ENCODE peak calls at places on chromosomes 6 and 20, in ten cellular contexts. D is A549, N is lower lobe of right lung, H is left ventricle myocardium inferior, A is heart left ventricle, I is mammary epithelial cell, S is thyroid gland, M is endothelial cell of umbilical vein, G is heart right ventricle, P is body of pancreas. F is an unnamed sample.

GRCh38 chr6:4914412-4915159 is 89.3 kb downstream of the RPP40 start:
- DNase-seq in D (no peak), N (no peak), H (no peak), A (no peak), I (peak), S (no peak), M (no peak), G (no peak), P (no peak), F (no peak)

GRCh38 chr20:905396-905961 is 10.7 kb downstream of the ANGPT4 start:
- DNase-seq in D (no peak), N (no peak), H (no peak), A (no peak), I (no peak), S (no peak), M (no peak), G (no peak), P (no peak), F (no peak)

GRCh38 chr6:158850807-158851115 is 31.6 kb upstream of the EZR start:
- DNase-seq in D (no peak), N (no peak), H (no peak), A (no peak), I (no peak), S (no peak), M (no peak), G (no peak), P (no peak), F (no peak)

GRCh38 chr6:21971540-21971939 is 325.3 kb downstream of the PRL start:
- DNase-seq in D (no peak), N (no peak), H (no peak), A (no peak), I (no peak), S (no peak), M (no peak), G (no peak), P (no peak), F (no peak)

GRCh38 chr20:10985536-10985935 is 311.7 kb upstream of the JAG1 start:
- DNase-seq in D (no peak), N (no peak), H (no peak), A (no peak), I (peak), S (no peak), M (peak), G (no peak), P (no peak), F (no peak)

GRCh38 chr6:4884646-4885427 is 108.6 kb downstream of the CDYL start:
- DNase-seq in D (no peak), N (no peak), H (no peak), A (no peak), I (peak), S (no peak), M (no peak), G (no peak), P (no peak), F (no peak)

GRCh38 chr6:72248621-72249020 is 362.3 kb downstream of the RIMS1 start:
- DNase-seq in D (no peak), N (no peak), H (no peak), A (no peak), I (peak), S (no peak), M (no peak), G (no peak), P (no peak), F (no peak)

GRCh38 chr20:50815162-50815989 is 20.5 kb downstream of the BCAS4 start:
- DNase-seq in D (no peak), N (peak), H (no peak), A (no peak), I (peak), S (peak), M (no peak), G (no peak), P (no peak), F (peak)

GRCh38 chr20:2151805-2152727 is 50.4 kb downstream of the STK35 start:
- DNase-seq in D (no peak), N (no peak), H (no peak), A (no peak), I (peak), S (peak), M (no peak), G (no peak), P (no peak), F (no peak)

GRCh38 chr6:31609519-31610406 is 5.3 kb upstream of the AIF1 start:
- DNase-seq in D (no peak), N (no peak), H (no peak), A (no peak), I (no peak), S (no peak), M (no peak), G (no peak), P (no peak), F (no peak)

GRCh38 chr6:99185525-99185924 is 163.9 kb downstream of the FAXC start:
- DNase-seq in D (no peak), N (no peak), H (no peak), A (no peak), I (no peak), S (no peak), M (no peak), G (no peak), P (no peak), F (no peak)

GRCh38 chr6:6407061-6407723 is 86.7 kb upstream of the F13A1 start:
- DNase-seq in D (no peak), N (no peak), H (no peak), A (no peak), I (no peak), S (no peak), M (no peak), G (no peak), P (no peak), F (no peak)

GRCh38 chr6:134138226-134138975 is 86.0 kb upstream of the SLC2A12 start:
- DNase-seq in D (no peak), N (no peak), H (no peak), A (no peak), I (no peak), S (no peak), M (no peak), G (no peak), P (no peak), F (no peak)

DNA sequence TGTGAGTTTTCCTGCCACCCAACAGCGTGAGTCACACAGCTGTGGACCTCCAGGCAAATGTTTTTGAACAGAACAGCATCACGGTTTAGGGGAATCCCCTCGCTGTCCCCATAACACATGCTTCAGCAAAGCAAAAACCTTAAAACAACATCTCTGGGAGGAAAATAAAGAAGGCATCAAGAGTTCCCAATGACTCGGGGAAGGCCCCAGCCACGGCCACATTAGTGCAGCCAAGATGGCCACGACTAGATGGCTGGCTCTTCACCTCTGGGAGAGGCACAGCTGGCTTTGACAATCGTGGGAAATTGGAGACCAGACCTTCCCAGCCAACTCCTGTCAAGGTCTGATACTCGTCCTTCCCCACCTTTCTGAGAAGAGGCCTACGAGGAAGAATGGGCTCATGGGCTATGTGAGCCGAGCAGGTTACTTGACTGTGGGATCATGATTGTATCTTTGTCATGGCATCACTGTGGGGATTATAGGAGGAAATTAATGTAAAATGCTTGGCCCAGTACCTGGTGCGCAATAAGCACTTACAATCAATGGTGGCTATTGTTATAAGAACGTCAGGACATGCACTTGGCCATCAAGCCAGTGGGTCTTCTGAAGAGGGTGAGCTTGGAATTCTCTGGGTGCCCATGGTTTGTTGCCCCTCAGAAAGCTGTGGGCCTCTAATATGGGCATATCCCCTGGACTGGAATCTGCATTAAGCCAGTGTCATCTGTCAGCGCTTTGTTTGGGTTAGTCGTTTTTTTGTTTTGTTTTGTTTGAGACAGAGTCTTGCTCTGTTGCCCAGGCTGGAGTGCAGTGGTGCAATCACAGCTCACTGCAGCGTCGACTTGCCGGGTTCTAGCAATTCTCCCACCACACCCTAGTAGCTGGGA is 43.6 kb downstream of the FGD2 start:
- DNase-seq in D (no peak), N (no peak), H (peak), A (peak), I (peak), S (peak), M (peak), G (no peak), P (peak), F (no peak)
- H3K4me3 ChIP-seq in D (no peak), N (no peak), H (no peak), A (no peak), I (no peak), S (no peak), M (no peak), G (no peak), P (no peak), F (no peak)

DNA sequence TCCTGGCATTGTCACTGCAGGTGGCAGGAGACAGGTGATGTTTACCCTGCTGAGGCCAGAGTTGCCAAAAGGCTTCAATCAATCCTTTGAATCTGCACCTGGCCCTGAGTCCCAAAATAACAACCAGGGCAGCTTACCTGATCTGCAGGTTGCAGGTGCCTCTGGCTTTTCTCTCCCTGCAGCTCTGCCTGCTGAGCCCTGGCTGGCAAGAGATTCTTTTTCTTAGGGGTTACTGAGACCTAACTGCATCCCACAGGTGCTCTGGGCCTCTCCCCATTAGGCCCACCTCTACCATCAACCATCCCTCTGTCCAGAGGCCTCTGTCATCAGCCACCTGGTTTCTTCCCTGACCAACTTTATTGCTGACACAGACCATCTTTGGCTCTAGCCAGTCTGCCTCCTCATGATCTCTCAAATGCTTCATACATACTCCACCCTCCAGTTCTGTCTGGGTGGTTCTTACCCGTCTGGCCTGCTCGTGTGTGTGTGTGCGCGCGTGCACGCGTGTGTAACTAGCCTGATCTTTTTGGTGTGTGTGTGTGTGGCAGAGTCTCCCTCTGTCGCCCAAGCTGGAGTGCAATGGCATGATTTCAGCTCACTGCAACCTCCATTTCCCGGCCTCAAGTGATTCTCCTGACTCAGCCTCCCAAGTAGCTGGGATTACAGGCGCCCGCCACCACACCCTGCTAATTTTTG is 13.7 kb downstream of the BCL2L1 start:
- DNase-seq in D (no peak), N (no peak), H (no peak), A (no peak), I (no peak), S (no peak), M (no peak), G (no peak), P (peak), F (no peak)
- H3K27ac ChIP-seq in D (peak), N (peak), H (peak), A (peak), I (no peak), S (peak), M (no peak), G (peak), P (peak), F (peak)

GRCh38 chr6:136038531-136038930 is 187.0 kb downstream of the PDE7B start:
- DNase-seq in D (no peak), N (no peak), H (no peak), A (no peak), I (no peak), S (no peak), M (no peak), G (no peak), P (no peak), F (no peak)
- H3K4me3 ChIP-seq in D (no peak), N (peak), H (peak), A (peak), I (no peak), S (no peak), M (peak), G (peak), P (no peak), F (no peak)

DNA sequence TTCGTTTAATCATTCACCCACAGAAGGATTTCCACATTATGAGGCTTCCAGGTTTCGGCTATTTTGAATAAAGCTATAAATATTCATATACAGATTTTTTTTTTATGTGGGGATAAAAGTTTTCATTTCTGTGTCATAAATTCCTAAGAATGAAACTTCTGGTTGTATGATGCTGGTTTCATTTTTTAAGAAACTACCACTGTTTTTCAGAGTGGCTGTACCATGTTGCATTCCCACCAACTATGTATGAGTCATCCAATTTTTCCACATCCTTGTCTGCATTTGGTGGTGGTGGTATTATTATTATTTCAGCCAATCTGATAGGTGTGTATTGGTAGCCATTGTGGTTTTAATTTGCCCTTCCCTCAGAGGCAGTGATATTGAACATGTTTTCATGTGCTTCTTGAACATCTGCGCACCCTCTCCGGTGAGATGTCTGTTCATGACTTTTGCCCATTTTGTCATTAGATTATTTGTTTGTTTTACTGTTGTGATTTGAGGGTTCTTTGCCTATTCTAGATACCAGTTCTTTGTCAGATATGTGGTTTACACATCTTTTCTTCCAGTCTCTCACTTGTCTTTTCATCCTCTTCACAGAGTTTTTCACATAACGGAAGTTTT is 75.5 kb downstream of the DOK5 start:
- DNase-seq in D (no peak), N (no peak), H (no peak), A (no peak), I (no peak), S (no peak), M (no peak), G (no peak), P (no peak), F (no peak)
- H3K27ac ChIP-seq in D (no peak), N (no peak), H (no peak), A (no peak), I (no peak), S (no peak), M (no peak), G (no peak), P (no peak), F (no peak)

GRCh38 chr6:108118791-108119211 is 44.3 kb upstream of the OSTM1 start:
- DNase-seq in D (no peak), N (no peak), H (no peak), A (no peak), I (no peak), S (no peak), M (peak), G (no peak), P (no peak), F (no peak)
- H3K4me3 ChIP-seq in D (peak), N (peak), H (peak), A (peak), I (peak), S (no peak), M (peak), G (peak), P (no peak), F (peak)

GRCh38 chr20:47231382-47232042 is 125.0 kb downstream of the ZMYND8 start:
- DNase-seq in D (no peak), N (no peak), H (no peak), A (no peak), I (no peak), S (no peak), M (no peak), G (no peak), P (no peak), F (no peak)

GRCh38 chr20:47233333-47234188 is 122.9 kb downstream of the ZMYND8 start:
- DNase-seq in D (no peak), N (no peak), H (no peak), A (no peak), I (no peak), S (no peak), M (no peak), G (no peak), P (no peak), F (no peak)

GRCh38 chr20:47228654-47229053 is 127.8 kb downstream of the ZMYND8 start:
- DNase-seq in D (no peak), N (no peak), H (no peak), A (peak), I (no peak), S (no peak), M (no peak), G (peak), P (no peak), F (no peak)

GRCh38 chr20:47232518-47232917 is 124.0 kb downstream of the ZMYND8 start:
- DNase-seq in D (no peak), N (no peak), H (no peak), A (no peak), I (no peak), S (no peak), M (no peak), G (no peak), P (no peak), F (no peak)

GRCh38 chr20:47230811-47231256 is 125.7 kb downstream of the ZMYND8 start:
- DNase-seq in D (no peak), N (no peak), H (no peak), A (no peak), I (no peak), S (no peak), M (no peak), G (no peak), P (no peak), F (no peak)
- H3K27ac ChIP-seq in D (no peak), N (no peak), H (no peak), A (no peak), I (no peak), S (no peak), M (no peak), G (peak), P (no peak), F (peak)

DNA sequence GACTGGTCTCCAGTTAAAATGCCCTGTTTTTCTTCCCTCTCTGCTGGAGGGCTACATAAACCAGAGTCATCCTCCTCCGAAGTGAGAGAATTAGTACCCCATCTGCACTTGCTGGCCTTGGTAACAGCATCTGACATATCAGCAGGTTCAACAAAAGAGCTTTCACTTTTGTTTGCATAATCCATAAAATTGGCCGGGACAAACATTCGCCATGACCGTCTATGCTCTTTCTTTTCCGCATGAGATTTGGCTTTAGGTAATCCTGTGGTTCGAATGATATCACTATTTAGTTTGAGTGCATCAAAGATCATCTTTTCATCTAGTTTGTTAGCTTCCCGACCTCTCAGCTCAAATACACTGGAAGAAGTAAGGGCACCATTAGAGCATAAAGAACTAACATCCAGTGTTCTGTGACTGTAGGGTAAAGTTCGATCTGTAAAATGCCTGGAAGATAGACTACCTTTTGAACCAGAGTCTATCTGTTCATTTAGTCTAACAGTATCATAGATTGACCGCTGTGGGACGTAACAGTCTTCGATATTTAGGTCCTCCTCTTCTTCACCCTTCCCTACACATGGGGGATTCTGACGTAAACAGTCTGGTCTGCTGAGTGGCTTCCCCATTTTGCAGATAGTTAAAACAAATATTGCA is 101.6 kb downstream of the DST start:
- DNase-seq in D (no peak), N (no peak), H (no peak), A (no peak), I (no peak), S (no peak), M (peak), G (no peak), P (peak), F (no peak)
- H3K4me3 ChIP-seq in D (no peak), N (peak), H (peak), A (peak), I (peak), S (no peak), M (peak), G (peak), P (peak), F (peak)

GRCh38 chr6:138971601-138972000 is 16.5 kb downstream of the REPS1 start:
- DNase-seq in D (no peak), N (no peak), H (no peak), A (no peak), I (no peak), S (no peak), M (peak), G (no peak), P (no peak), F (no peak)
- H3K27ac ChIP-seq in D (peak), N (peak), H (peak), A (peak), I (peak), S (no peak), M (peak), G (peak), P (no peak), F (no peak)

F was measured in tibial artery.